ENCODE peak calls at places on chromosomes 6 and 20, in ten cellular contexts. O, P, N, Y, V, H, X, Q, U and M are unnamed samples.

GRCh38 chr6:48733581-48733980 is 622.6 kb upstream of the PTCHD4 start:
- DNase-seq in P (no peak), N (no peak), H (no peak), Y (no peak), U (no peak), O (no peak), Q (no peak), X (no peak), V (no peak), M (no peak)

GRCh38 chr20:37932074-37932473 is 29.1 kb downstream of the VSTM2L start:
- DNase-seq in H (no peak), X (no peak), Q (no peak), V (no peak), O (no peak), Y (no peak), U (no peak), P (no peak), N (no peak), M (no peak)

GRCh38 chr6:38567436-38567835 is 72.3 kb downstream of the BTBD9 start:
- DNase-seq in Y (no peak), X (no peak), P (no peak), V (no peak), O (peak; percentile 78), N (peak; percentile 95), H (peak; percentile 86), U (no peak), Q (no peak), M (no peak)

GRCh38 chr6:11434565-11435326 is 102.8 kb upstream of the TMEM170B start:
- DNase-seq in N (peak; percentile 90), X (no peak), P (no peak), O (no peak), H (no peak), Q (no peak), V (peak; percentile 20), Y (no peak), U (no peak), M (no peak)

GRCh38 chr6:52546192-52546591 is 30.7 kb downstream of the TRAM2 start:
- DNase-seq in N (no peak), Y (no peak), Q (no peak), V (no peak), O (no peak), H (no peak), U (no peak), P (no peak), X (no peak), M (no peak)

GRCh38 chr6:144778773-144779531 is 493.8 kb downstream of the UTRN start:
- DNase-seq in H (peak; percentile 43), Q (no peak), P (no peak), O (no peak), N (no peak), Y (no peak), V (no peak), U (no peak), X (no peak), M (no peak)

GRCh38 chr6:72182337-72183246 is 296.2 kb downstream of the RIMS1 start:
- DNase-seq in U (peak; percentile 85), H (peak; percentile 92), V (peak; percentile 71), N (peak; percentile 12), X (peak; percentile 58), P (peak; percentile 81), Q (no peak), O (peak; percentile 22), Y (peak; percentile 79), M (no peak)

GRCh38 chr20:45911486-45912343 is at the start of gene PLTP:
- DNase-seq in X (peak; percentile 78), V (no peak), Y (no peak), N (peak; percentile 74), O (peak; percentile 78), Q (peak; percentile 25), H (peak; percentile 41), U (peak; percentile 89), P (peak; percentile 79), M (peak; percentile 32)

GRCh38 chr6:159806021-159806458 is 6.0 kb downstream of the PNLDC1 start:
- DNase-seq in Q (no peak), V (no peak), U (no peak), N (peak; percentile 9), O (no peak), Y (no peak), X (no peak), P (no peak), H (no peak), M (no peak)

GRCh38 chr6:100116409-100117194 is 122.6 kb upstream of the MCHR2 start:
- DNase-seq in Y (no peak), X (peak; percentile 62), U (peak; percentile 74), O (no peak), H (peak; percentile 70), V (peak; percentile 52), Q (no peak), N (peak; percentile 81), P (peak; percentile 76), M (no peak)

GRCh38 chr20:5073154-5074049 is 46.4 kb downstream of the PCNA start:
- DNase-seq in U (no peak), V (no peak), N (peak; percentile 84), Q (no peak), X (no peak), H (no peak), P (peak; percentile 51), Y (peak; percentile 93), O (peak; percentile 94), M (no peak)

GRCh38 chr20:31607640-31608255 is 2.7 kb downstream of the ID1 start:
- DNase-seq in X (no peak), H (no peak), Y (no peak), O (peak; percentile 48), N (no peak), V (no peak), Q (no peak), P (no peak), U (no peak), M (no peak)

GRCh38 chr6:15370730-15371129 is 124.9 kb downstream of the JARID2 start:
- DNase-seq in H (no peak), Q (no peak), P (no peak), O (no peak), N (no peak), V (no peak), Y (no peak), U (no peak), X (no peak), M (no peak)

GRCh38 chr6:38824243-38824894 is 109.3 kb downstream of the DNAH8 start:
- DNase-seq in O (no peak), Y (no peak), H (no peak), N (no peak), Q (no peak), P (no peak), U (no peak), V (no peak), X (no peak), M (no peak)

GRCh38 chr6:29813809-29814208 is 13.8 kb upstream of the HLA-G start:
- DNase-seq in X (no peak), P (peak; percentile 33), V (no peak), Q (no peak), O (no peak), H (no peak), N (peak; percentile 1), Y (no peak), U (no peak), M (no peak)

GRCh38 chr6:163893609-163894189 is 479.2 kb downstream of the QKI start:
- DNase-seq in N (no peak), Q (no peak), Y (no peak), X (no peak), O (no peak), H (no peak), P (no peak), V (no peak), U (no peak), M (no peak)

GRCh38 chr6:73955800-73956199 is 259.8 kb downstream of the CD109 start:
- DNase-seq in V (no peak), X (no peak), O (no peak), Y (no peak), N (no peak), P (peak; percentile 9), U (no peak), Q (no peak), H (no peak), M (no peak)

GRCh38 chr6:17012421-17013225 is 89.2 kb upstream of the STMND1 start:
- DNase-seq in V (peak; percentile 27), X (no peak), Q (no peak), Y (no peak), P (peak; percentile 65), N (peak; percentile 27), U (peak; percentile 54), O (peak; percentile 39), H (no peak), M (no peak)

GRCh38 chr6:125986295-125986955 is at the start of gene TRMT11:
- DNase-seq in U (peak; percentile 96), Q (peak; percentile 75), X (peak; percentile 75), V (peak; percentile 98), O (peak; percentile 91), N (peak; percentile 81), P (peak; percentile 97), Y (peak; percentile 95), H (peak; percentile 96), M (peak; percentile 77)

GRCh38 chr6:90384720-90385119 is 88.1 kb upstream of the BACH2 start:
- DNase-seq in Q (no peak), P (no peak), X (no peak), O (no peak), H (no peak), N (no peak), U (peak; percentile 69), V (no peak), Y (no peak), M (no peak)

GRCh38 chr6:150770631-150771030 is 94.9 kb upstream of the MTHFD1L start:
- DNase-seq in X (no peak), P (no peak), N (peak; percentile 24), U (no peak), Y (no peak), Q (no peak), O (no peak), H (no peak), V (no peak), M (no peak)

GRCh38 chr6:122853259-122853995 is 64.4 kb downstream of the SMPDL3A start:
- DNase-seq in U (no peak), P (no peak), H (no peak), Q (no peak), X (no peak), O (no peak), N (no peak), Y (no peak), V (no peak), M (no peak)

GRCh38 chr6:47168176-47168575 is 126.0 kb upstream of the ADGRF1 start:
- DNase-seq in Y (no peak), O (peak; percentile 71), Q (no peak), N (peak; percentile 96), H (no peak), X (no peak), P (peak; percentile 74), V (peak; percentile 65), U (no peak), M (no peak)

GRCh38 chr20:2800590-2801458 is at the start of gene CPXM1:
- DNase-seq in N (no peak), Y (no peak), V (no peak), O (no peak), U (peak; percentile 90), P (peak; percentile 77), H (peak; percentile 50), X (peak; percentile 66), Q (no peak), M (no peak)

GRCh38 chr20:35145141-35145564 is 2.0 kb downstream of the EDEM2 start:
- DNase-seq in U (peak; percentile 75), V (peak; percentile 60), P (peak; percentile 14), O (no peak), Q (no peak), H (peak; percentile 77), N (peak; percentile 61), X (no peak), Y (no peak), M (no peak)

GRCh38 chr6:35019171-35019570 is 122.0 kb downstream of the TCP11 start:
- DNase-seq in H (no peak), Q (no peak), P (no peak), Y (no peak), U (no peak), O (no peak), V (no peak), X (no peak), N (no peak), M (no peak)

GRCh38 chr6:132085731-132086130 is 134.6 kb upstream of the CCN2 start:
- DNase-seq in Y (no peak), X (no peak), H (no peak), O (no peak), P (no peak), Q (no peak), U (no peak), V (no peak), N (no peak), M (no peak)

GRCh38 chr6:110422444-110422822 is 7.1 kb upstream of the DDO start:
- DNase-seq in U (no peak), P (no peak), X (no peak), V (no peak), N (no peak), H (no peak), Y (no peak), Q (no peak), O (no peak), M (no peak)